ENCODE peak calls at places on chromosomes 7 and 10, in seven cellular contexts. N is endodermal cell, Z is coronary artery, P is astrocyte of the spinal cord, J is heart left ventricle, M is RWPE1, Q is cardiac fibroblast. V is an unnamed sample.

GRCh38 chr7:21256310-21256877 is 171.5 kb upstream of the SP4 start:
- DNase-seq in Q (peak; percentile 58), Z (no peak), M (peak; percentile 23), J (no peak), P (peak; percentile 57), N (no peak), V (peak; percentile 41)

GRCh38 chr7:53458636-53459035 is 423.2 kb downstream of the POM121L12 start:
- DNase-seq in N (no peak), P (no peak), Z (no peak), Q (no peak), M (no peak), J (no peak), V (no peak)

GRCh38 chr7:130998993-130999602 is 265.1 kb upstream of the KLF14 start:
- DNase-seq in N (no peak), Z (no peak), J (no peak), Q (no peak), M (no peak), P (peak; percentile 62), V (peak; percentile 52)

GRCh38 chr10:62684911-62685310 is 119.6 kb upstream of the ADO start:
- DNase-seq in J (no peak), P (no peak), Z (no peak), N (no peak), M (no peak), Q (no peak), V (no peak)

GRCh38 chr7:154709840-154710520 is 292.9 kb downstream of the PAXIP1 start:
- DNase-seq in J (no peak), P (no peak), M (no peak), Z (no peak), N (no peak), Q (no peak), V (no peak)

GRCh38 chr7:55432937-55433784 is 68.0 kb downstream of the LANCL2 start:
- DNase-seq in P (peak; percentile 51), Z (no peak), Q (peak; percentile 44), J (no peak), N (peak; percentile 67), M (peak; percentile 79), V (peak; percentile 37)

GRCh38 chr7:156327474-156327873 is 313.1 kb upstream of the RNF32 start:
- DNase-seq in P (no peak), M (peak; percentile 11), Q (no peak), Z (no peak), N (no peak), J (no peak), V (no peak)

GRCh38 chr10:69232736-69233135 is 12.6 kb downstream of the HKDC1 start:
- DNase-seq in N (peak; percentile 54), M (no peak), Z (no peak), Q (no peak), P (no peak), J (no peak), V (no peak)

GRCh38 chr10:88076027-88076880 is 212.8 kb downstream of the PTEN start:
- DNase-seq in Q (no peak), M (no peak), J (no peak), P (peak; percentile 20), Z (no peak), N (no peak), V (peak; percentile 61)

GRCh38 chr10:103487396-103487708 is 6.2 kb upstream of the NEURL1 start:
- DNase-seq in P (no peak), N (no peak), Z (no peak), Q (no peak), J (no peak), M (no peak), V (no peak)

GRCh38 chr10:46536781-46537180 is 19.7 kb downstream of the GPRIN2 start:
- DNase-seq in Z (no peak), J (no peak), M (no peak), N (peak; percentile 58), P (no peak), Q (no peak), V (no peak)

GRCh38 chr7:6533893-6534804 is 17.1 kb downstream of the GRID2IP start:
- DNase-seq in Q (no peak), Z (no peak), J (no peak), P (no peak), N (no peak), M (no peak), V (no peak)

GRCh38 chr10:110775022-110775379 is 96.7 kb upstream of the PDCD4 start:
- DNase-seq in Q (no peak), Z (no peak), M (peak; percentile 71), P (no peak), N (no peak), J (no peak), V (no peak)

GRCh38 chr10:49408437-49409306 is 12.8 kb upstream of the DRGX start:
- DNase-seq in Z (no peak), N (peak; percentile 69), P (no peak), M (no peak), Q (peak; percentile 19), J (no peak), V (no peak)

GRCh38 chr7:112957901-112958300 is 128.7 kb downstream of the GPR85 start:
- DNase-seq in Q (no peak), N (no peak), P (no peak), M (no peak), J (no peak), Z (no peak), V (no peak)

GRCh38 chr10:62131724-62132123 is 136.9 kb downstream of the RTKN2 start:
- DNase-seq in J (no peak), M (no peak), Q (peak; percentile 18), P (no peak), Z (no peak), N (no peak), V (no peak)

GRCh38 chr10:45235823-45236222 is 79.6 kb downstream of the OR13A1 start:
- DNase-seq in Q (peak; percentile 4), P (peak; percentile 20), N (no peak), Z (no peak), J (no peak), M (no peak), V (no peak)

GRCh38 chr7:135232720-135233119 is 918 bp upstream of the STRA8 start:
- DNase-seq in P (no peak), J (no peak), N (peak; percentile 76), Z (no peak), M (no peak), Q (no peak), V (no peak)
- TF ChIP-seq CTCF in P (no peak), J (no peak), N (peak; percentile 64), Z (no peak), M (peak; percentile 26), Q (peak; percentile 18), V (no peak)

DNA sequence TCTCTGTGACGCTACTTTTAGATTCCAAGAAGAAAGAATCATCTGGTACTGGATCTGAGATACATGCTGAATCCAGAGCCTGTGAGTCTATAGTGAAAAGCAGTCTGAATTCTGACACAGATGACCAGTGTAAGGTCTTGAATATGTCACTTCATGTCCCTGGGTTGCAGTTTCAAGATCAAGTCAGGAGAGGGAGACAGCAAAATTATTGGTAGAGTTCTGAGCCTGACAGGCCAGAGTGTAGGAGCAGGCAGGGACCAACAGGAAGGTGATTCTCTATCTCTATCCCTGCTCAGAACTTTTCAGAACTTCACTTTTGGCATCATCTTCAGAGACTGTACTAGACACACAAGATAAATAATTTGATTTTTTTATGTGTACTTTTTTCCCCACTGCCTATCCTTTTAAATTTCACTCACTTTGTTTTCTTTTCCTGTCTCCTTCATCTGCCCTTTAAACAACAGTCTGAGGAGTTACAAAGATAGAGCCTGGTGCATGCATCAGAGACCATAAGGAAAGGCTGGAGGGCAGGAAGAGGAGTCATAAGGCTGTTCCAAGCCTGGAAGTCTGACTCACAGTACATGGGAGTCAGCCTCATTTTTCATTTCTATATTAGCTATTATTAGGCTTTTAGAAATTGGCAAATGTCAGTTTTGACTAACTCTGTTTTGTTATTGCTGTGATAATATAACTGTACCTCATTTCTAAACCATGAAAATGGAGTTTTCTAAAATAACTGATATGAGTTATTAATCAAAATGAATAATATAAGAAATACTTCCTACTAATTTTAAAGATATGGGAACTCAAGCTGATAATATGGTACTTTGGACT is 120.2 kb upstream of the TMEM229A start:
- DNase-seq in M (peak; percentile 16), Q (peak; percentile 59), P (peak; percentile 50), Z (no peak), J (no peak), N (peak; percentile 74), V (no peak)
- TF ChIP-seq CTCF in M (no peak), Q (peak; percentile 16), P (peak; percentile 51), Z (no peak), J (no peak), N (peak; percentile 83), V (peak; percentile 52)

DNA sequence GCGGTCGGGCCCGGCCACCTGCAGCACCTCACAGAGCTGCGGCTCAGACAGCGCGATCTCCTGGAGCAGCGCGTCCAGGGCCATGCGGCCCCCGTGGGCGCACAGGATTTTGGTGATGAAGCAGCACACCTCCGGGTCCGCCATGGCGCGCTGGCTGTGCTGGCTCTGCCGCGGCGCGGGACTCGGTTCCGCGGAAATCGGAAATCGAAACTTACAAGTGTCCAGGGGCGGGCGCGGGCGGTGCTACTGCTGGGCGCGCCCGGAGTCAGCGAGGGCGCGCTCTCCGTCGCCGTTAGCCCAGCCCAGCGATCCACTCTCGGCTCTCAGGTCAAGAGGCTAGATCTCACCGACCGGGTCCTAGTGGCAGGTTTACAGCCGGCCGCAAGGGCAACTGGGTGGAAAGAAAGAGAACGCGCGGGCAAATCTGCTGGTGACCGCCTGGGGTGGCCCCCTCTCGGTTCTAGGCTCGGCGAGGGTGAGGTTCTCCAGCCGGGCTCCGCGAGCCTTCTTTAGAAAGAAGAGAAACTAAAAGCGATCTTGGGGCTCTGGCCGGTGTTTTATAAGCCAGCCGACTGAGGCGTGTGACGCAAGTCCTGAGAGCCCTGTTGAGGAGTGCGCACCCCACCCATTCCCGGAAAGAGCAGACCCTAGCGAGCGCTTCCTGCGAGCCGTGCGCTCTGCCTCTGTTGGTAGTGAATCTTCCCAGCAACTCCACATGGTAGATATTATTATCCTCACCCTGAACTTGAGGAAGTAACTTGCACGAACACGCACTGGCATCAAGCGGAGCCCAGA is at the start of gene ZC3HAV1:
- DNase-seq in P (peak; percentile 87), Q (peak; percentile 94), Z (peak; percentile 87), J (peak; percentile 89), N (peak; percentile 88), M (peak; percentile 84), V (peak; percentile 49)
- TF ChIP-seq CTCF in P (no peak), Q (no peak), Z (no peak), J (no peak), N (peak; percentile 57), M (no peak), V (no peak)

GRCh38 chr7:110591341-110591740 is 499.6 kb upstream of the LRRN3 start:
- DNase-seq in P (peak; percentile 21), M (no peak), Z (no peak), J (no peak), N (no peak), Q (no peak), V (no peak)

GRCh38 chr7:110587294-110587693 is 503.6 kb upstream of the LRRN3 start:
- DNase-seq in Q (no peak), M (no peak), N (no peak), P (no peak), Z (no peak), J (no peak), V (no peak)

GRCh38 chr7:110592557-110592956 is 498.4 kb upstream of the LRRN3 start:
- DNase-seq in J (no peak), N (no peak), Q (no peak), P (no peak), Z (no peak), M (no peak), V (no peak)

GRCh38 chr7:110595694-110596093 is 495.2 kb upstream of the LRRN3 start:
- DNase-seq in N (no peak), M (no peak), Q (no peak), Z (no peak), J (no peak), P (no peak), V (no peak)

DNA sequence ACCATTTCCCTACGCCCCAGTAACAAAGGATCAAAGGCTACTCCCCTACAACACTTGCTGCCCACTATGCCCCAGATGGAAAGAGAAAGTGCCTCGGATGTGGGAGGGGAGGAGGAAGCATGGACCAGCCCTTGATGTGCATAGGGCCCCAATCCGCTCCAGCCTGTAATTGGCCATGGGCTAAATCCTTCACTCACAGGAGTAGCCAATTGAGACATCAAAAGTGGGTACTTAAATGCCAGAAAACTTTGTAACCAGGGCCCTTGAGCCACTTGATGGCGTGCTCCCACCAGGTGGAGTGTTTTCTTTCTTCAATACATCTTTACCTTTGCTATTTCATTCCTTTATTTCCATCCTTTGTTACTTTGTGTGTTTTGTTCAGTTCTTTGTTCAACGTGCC is 500.5 kb upstream of the LRRN3 start:
- DNase-seq in N (peak; percentile 67), Z (no peak), M (no peak), P (no peak), J (no peak), Q (no peak), V (no peak)
- TF ChIP-seq CTCF in N (peak; percentile 71), Z (no peak), M (no peak), P (no peak), J (no peak), Q (no peak), V (no peak)

V was measured in astrocyte of the cerebellum.